ENCODE peak calls at places on chromosomes 11 and 22, in eight cellular contexts. One of them, this sample, is unnamed. For H3K9me3, the result is how much of the 10 kb centered on the place peaks cover.

GRCh38 chr11:96185220-96185768 is 157.7 kb downstream of the MAML2 start:
- DNase-seq in right lobe of liver: no peak
- DNase-seq in astrocyte: no peak
- DNase-seq in CD4-positive, alpha-beta memory T cell: no peak
- DNase-seq in iPS DF 6.9: no peak
- DNase-seq in adipocyte: no peak
- DNase-seq in right cardiac atrium: no peak
- DNase-seq in A549: no peak
- DNase-seq in this sample: no peak

GRCh38 chr11:30392221-30392784 is 69.4 kb downstream of the ARL14EP start:
- DNase-seq in adipocyte: no peak
- DNase-seq in iPS DF 6.9: no peak
- DNase-seq in A549: no peak
- DNase-seq in right lobe of liver: no peak
- DNase-seq in astrocyte: no peak
- DNase-seq in right cardiac atrium: no peak
- DNase-seq in CD4-positive, alpha-beta memory T cell: no peak
- DNase-seq in this sample: no peak

GRCh38 chr22:20192972-20193760 is 42.3 kb upstream of the CCDC188 start:
- DNase-seq in adipocyte: no peak
- DNase-seq in right cardiac atrium: no peak
- DNase-seq in astrocyte: no peak
- DNase-seq in iPS DF 6.9: no peak
- DNase-seq in right lobe of liver: no peak
- DNase-seq in A549: no peak
- DNase-seq in CD4-positive, alpha-beta memory T cell: no peak
- DNase-seq in this sample: no peak

GRCh38 chr22:37419370-37419915 is 7.8 kb downstream of the ELFN2 start:
- DNase-seq in astrocyte: no peak
- DNase-seq in right cardiac atrium: no peak
- DNase-seq in iPS DF 6.9: no peak
- DNase-seq in adipocyte: no peak
- DNase-seq in CD4-positive, alpha-beta memory T cell: no peak
- DNase-seq in right lobe of liver: no peak
- DNase-seq in A549: no peak
- DNase-seq in this sample: no peak

GRCh38 chr11:124874571-124875255 is 9.5 kb downstream of the ROBO3 start:
- DNase-seq in CD4-positive, alpha-beta memory T cell: no peak
- DNase-seq in right cardiac atrium: no peak
- DNase-seq in A549: no peak
- DNase-seq in right lobe of liver: no peak
- DNase-seq in adipocyte: no peak
- DNase-seq in iPS DF 6.9: no peak
- DNase-seq in astrocyte: no peak
- DNase-seq in this sample: no peak

GRCh38 chr11:101129203-101129943 is at the start of gene PGR:
- DNase-seq in right lobe of liver: peak
- DNase-seq in A549: no peak
- DNase-seq in right cardiac atrium: peak
- DNase-seq in astrocyte: no peak
- DNase-seq in CD4-positive, alpha-beta memory T cell: peak
- DNase-seq in iPS DF 6.9: no peak
- DNase-seq in adipocyte: no peak
- DNase-seq in this sample: peak

GRCh38 chr11:61160487-61161189 is 588 bp downstream of the VPS37C start:
- DNase-seq in A549: no peak
- DNase-seq in right cardiac atrium: no peak
- DNase-seq in right lobe of liver: no peak
- DNase-seq in astrocyte: no peak
- DNase-seq in iPS DF 6.9: no peak
- DNase-seq in adipocyte: peak
- DNase-seq in CD4-positive, alpha-beta memory T cell: no peak
- DNase-seq in this sample: no peak

GRCh38 chr11:11979487-11980117 is 28.8 kb downstream of the DKK3 start:
- DNase-seq in right lobe of liver: no peak
- DNase-seq in A549: no peak
- DNase-seq in astrocyte: peak
- DNase-seq in adipocyte: peak
- DNase-seq in right cardiac atrium: peak
- DNase-seq in iPS DF 6.9: no peak
- DNase-seq in CD4-positive, alpha-beta memory T cell: no peak
- DNase-seq in this sample: no peak

DNA sequence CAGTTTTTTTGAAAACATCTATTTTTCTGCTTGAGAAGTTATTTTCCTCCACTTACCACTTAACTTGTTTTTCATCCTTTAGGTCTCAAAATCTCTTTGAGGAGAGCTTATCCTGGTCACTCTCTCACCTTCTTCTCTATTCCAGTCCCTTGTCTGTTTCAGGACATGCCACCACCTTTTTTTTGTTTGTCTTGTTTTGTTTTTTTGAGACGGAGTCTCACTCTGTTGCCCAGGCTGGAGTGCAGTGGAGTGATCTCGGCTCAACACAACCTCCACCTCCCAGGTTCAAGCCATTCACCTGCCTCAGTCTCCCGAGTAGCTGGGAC is 4.6 kb upstream of the BCL2L13 start:
- DNase-seq in right lobe of liver: no peak
- DNase-seq in right cardiac atrium: no peak
- DNase-seq in adipocyte: no peak
- DNase-seq in CD4-positive, alpha-beta memory T cell: no peak
- DNase-seq in A549: no peak
- DNase-seq in iPS DF 6.9: no peak
- DNase-seq in astrocyte: no peak
- DNase-seq in this sample: no peak
- H3K9me3 ChIP-seq in right lobe of liver: under half
- H3K9me3 ChIP-seq in right cardiac atrium: under half
- H3K9me3 ChIP-seq in adipocyte: under half
- H3K9me3 ChIP-seq in CD4-positive, alpha-beta memory T cell: under half
- H3K9me3 ChIP-seq in A549: under half
- H3K9me3 ChIP-seq in iPS DF 6.9: under half
- H3K9me3 ChIP-seq in astrocyte: under half
- H3K9me3 ChIP-seq in this sample: under half

DNA sequence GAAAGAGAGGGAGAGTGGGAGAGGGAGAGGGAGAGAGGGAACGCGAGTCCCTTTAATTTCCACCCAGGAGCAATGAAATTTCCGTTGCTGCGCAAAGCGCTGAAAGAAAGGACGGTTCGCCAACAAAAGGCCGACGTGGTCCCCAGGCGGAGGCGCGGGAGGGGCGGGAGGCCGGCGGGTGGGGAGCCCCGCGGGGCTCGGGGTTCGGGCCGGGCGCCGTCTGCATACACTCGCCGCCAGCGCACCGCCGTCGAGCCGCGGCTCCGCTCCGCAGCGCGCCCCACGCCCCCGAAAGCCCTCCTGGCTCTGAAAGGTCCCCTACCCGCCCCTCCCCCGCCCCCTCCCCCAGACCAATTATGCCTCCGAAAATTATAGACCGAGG is at the start of gene FGF3:
- DNase-seq in right cardiac atrium: no peak
- DNase-seq in CD4-positive, alpha-beta memory T cell: no peak
- DNase-seq in right lobe of liver: no peak
- DNase-seq in astrocyte: no peak
- DNase-seq in adipocyte: no peak
- DNase-seq in A549: no peak
- DNase-seq in iPS DF 6.9: no peak
- DNase-seq in this sample: no peak
- H3K4me3 ChIP-seq in right cardiac atrium: no peak
- H3K4me3 ChIP-seq in CD4-positive, alpha-beta memory T cell: no peak
- H3K4me3 ChIP-seq in right lobe of liver: no peak
- H3K4me3 ChIP-seq in astrocyte: no peak
- H3K4me3 ChIP-seq in adipocyte: no peak
- H3K4me3 ChIP-seq in A549: peak
- H3K4me3 ChIP-seq in iPS DF 6.9: peak
- H3K4me3 ChIP-seq in this sample: no peak

DNA sequence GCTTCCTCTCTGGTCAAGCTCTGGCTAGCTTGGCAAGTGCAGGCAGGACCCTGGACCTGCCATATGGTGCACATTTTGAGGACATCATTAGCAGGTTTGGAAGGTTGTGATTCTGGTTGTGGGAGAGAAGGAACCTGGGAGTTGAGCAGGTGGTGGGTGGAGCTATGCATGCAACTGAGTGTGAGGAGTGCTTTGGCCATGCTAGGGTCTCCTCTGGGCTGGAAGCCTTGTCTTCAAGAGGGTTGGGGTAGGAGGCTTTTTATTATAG is 60.1 kb upstream of the B3GAT1 start:
- DNase-seq in adipocyte: no peak
- DNase-seq in A549: no peak
- DNase-seq in astrocyte: no peak
- DNase-seq in iPS DF 6.9: no peak
- DNase-seq in right cardiac atrium: no peak
- DNase-seq in CD4-positive, alpha-beta memory T cell: no peak
- DNase-seq in right lobe of liver: no peak
- DNase-seq in this sample: no peak
- H3K9me3 ChIP-seq in adipocyte: under half
- H3K9me3 ChIP-seq in A549: under half
- H3K9me3 ChIP-seq in astrocyte: under half
- H3K9me3 ChIP-seq in iPS DF 6.9: under half
- H3K9me3 ChIP-seq in right cardiac atrium: under half
- H3K9me3 ChIP-seq in CD4-positive, alpha-beta memory T cell: under half
- H3K9me3 ChIP-seq in right lobe of liver: under half
- H3K9me3 ChIP-seq in this sample: under half

DNA sequence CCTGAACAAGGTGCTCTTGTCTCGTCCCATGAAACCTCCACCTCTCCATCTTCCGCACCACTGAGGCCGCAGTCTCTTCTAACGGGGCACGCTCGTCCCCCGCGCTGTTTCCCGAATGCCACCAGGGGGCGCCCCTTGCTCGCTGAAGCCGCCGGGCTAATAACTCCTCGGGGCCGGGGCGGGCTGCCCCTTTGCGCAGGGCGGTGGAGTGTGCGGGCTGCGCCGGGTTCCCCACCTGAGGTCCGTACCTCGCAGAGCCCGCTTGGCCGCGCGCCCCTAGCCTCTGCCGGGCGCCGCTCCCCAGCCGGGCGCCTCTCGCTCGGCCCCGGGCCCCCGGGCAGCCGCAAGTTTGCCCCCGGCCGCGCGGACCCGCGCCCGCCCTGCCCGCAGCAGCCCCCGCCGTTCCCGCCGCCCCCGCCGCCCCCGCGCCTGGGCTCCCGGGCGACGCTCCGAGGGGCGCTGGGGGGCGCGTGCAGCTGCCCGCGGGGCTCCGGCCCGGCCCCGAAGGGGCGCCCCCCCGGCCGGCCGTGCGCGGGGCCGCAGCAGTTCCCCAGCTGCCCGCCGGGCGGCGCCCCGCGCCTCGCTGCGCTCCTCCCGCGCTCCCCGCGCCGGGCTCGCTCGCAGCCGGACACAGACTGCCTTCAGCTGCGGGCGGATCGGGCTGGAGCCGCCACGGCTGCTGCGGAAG is at the start of gene GRIK4:
- DNase-seq in CD4-positive, alpha-beta memory T cell: peak
- DNase-seq in iPS DF 6.9: peak
- DNase-seq in adipocyte: peak
- DNase-seq in A549: peak
- DNase-seq in right lobe of liver: peak
- DNase-seq in right cardiac atrium: peak
- DNase-seq in astrocyte: peak
- DNase-seq in this sample: peak
- H3K4me3 ChIP-seq in CD4-positive, alpha-beta memory T cell: no peak
- H3K4me3 ChIP-seq in iPS DF 6.9: peak
- H3K4me3 ChIP-seq in adipocyte: peak
- H3K4me3 ChIP-seq in A549: peak
- H3K4me3 ChIP-seq in right lobe of liver: no peak
- H3K4me3 ChIP-seq in right cardiac atrium: peak
- H3K4me3 ChIP-seq in astrocyte: peak
- H3K4me3 ChIP-seq in this sample: peak

DNA sequence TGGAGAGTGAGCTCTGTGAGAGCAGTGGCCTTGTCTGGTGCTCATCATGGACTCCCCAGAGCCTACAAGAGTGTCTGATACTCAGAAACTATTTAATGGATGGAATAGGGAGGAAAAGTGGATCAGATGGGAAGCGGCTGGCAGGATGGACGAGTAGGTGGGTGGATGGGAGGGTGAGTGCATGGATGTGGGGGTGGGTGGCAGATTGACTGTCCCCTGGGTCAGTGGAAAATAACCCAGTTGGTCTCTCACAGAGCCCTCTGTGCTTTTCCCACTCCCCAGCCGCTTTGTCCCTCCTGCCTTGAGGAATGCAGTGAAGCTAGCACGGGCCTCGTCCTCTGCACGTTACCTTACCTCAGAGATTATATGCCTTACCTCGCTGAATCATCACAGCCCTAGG is 5.9 kb downstream of the SPI1 start:
- DNase-seq in right lobe of liver: no peak
- DNase-seq in CD4-positive, alpha-beta memory T cell: no peak
- DNase-seq in astrocyte: no peak
- DNase-seq in A549: no peak
- DNase-seq in right cardiac atrium: peak
- DNase-seq in adipocyte: no peak
- DNase-seq in iPS DF 6.9: no peak
- DNase-seq in this sample: no peak
- H3K9me3 ChIP-seq in right lobe of liver: under half
- H3K9me3 ChIP-seq in CD4-positive, alpha-beta memory T cell: under half
- H3K9me3 ChIP-seq in astrocyte: under half
- H3K9me3 ChIP-seq in A549: under half
- H3K9me3 ChIP-seq in right cardiac atrium: under half
- H3K9me3 ChIP-seq in adipocyte: under half
- H3K9me3 ChIP-seq in iPS DF 6.9: under half
- H3K9me3 ChIP-seq in this sample: under half

DNA sequence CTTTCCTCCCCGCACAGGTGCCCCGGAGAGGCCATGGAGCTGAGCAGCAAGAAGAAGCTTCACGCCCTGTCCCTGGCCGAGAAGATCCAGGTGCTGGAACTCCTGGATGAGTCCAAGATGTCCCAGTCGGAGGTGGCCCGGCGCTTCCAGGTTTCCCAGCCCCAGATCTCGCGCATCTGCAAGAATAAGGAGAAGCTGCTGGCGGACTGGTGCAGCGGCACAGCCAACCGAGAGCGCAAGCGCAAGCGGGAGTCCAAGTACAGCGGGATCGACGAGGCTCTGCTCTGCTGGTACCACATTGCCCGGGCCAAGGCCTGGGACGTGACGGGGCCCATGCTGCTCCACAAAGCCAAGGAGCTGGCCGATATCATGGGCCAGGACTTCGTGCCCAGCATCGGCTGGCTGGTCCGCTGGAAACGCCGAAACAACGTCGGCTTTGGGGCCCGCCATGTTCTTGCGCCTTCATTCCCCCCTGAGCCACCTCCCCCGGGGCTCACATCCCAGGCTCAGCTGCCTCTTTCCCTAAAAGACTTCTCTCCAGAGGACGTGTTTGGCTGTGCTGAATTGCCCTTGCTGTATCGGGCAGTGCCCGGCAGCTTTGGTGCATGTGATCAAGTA is 1.3 kb downstream of the TIGD3 start:
- DNase-seq in A549: no peak
- DNase-seq in astrocyte: no peak
- DNase-seq in right cardiac atrium: peak
- DNase-seq in CD4-positive, alpha-beta memory T cell: no peak
- DNase-seq in iPS DF 6.9: no peak
- DNase-seq in adipocyte: peak
- DNase-seq in right lobe of liver: no peak
- DNase-seq in this sample: no peak
- H3K4me3 ChIP-seq in A549: no peak
- H3K4me3 ChIP-seq in astrocyte: peak
- H3K4me3 ChIP-seq in right cardiac atrium: peak
- H3K4me3 ChIP-seq in CD4-positive, alpha-beta memory T cell: no peak
- H3K4me3 ChIP-seq in iPS DF 6.9: no peak
- H3K4me3 ChIP-seq in adipocyte: peak
- H3K4me3 ChIP-seq in right lobe of liver: no peak
- H3K4me3 ChIP-seq in this sample: no peak